ENCODE peak calls at places on chromosomes 13 and 19, in four cellular contexts. Y, Z, L and R are unnamed samples.

GRCh38 chr13:51806571-51806970 is 2.6 kb upstream of the DHRS12 start:
- DNase-seq in L (no peak), Y (no peak), Z (no peak), R (no peak)

GRCh38 chr13:76715621-76716020 is 170.6 kb downstream of the KCTD12 start:
- DNase-seq in L (no peak), Y (no peak), Z (no peak), R (no peak)

GRCh38 chr19:35207391-35207871 is 21.1 kb downstream of the FAM187B start:
- DNase-seq in Y (no peak), Z (no peak), L (no peak), R (no peak)

GRCh38 chr13:38223093-38223492 is 126.6 kb upstream of the UFM1 start:
- DNase-seq in Z (no peak), L (no peak), Y (no peak), R (no peak)

GRCh38 chr13:21458457-21458815 is 667 bp downstream of the ZDHHC20 start:
- DNase-seq in L (no peak), Z (peak), Y (peak), R (peak)

GRCh38 chr13:113442354-113442984 is 10.8 kb downstream of the ADPRHL1 start:
- DNase-seq in Z (no peak), L (peak), Y (no peak), R (no peak)

GRCh38 chr19:29529646-29530548 is 4.1 kb downstream of the VSTM2B start:
- DNase-seq in L (peak), Z (no peak), Y (no peak), R (no peak)

GRCh38 chr13:42967660-42968059 is 24.4 kb downstream of the EPSTI1 start:
- DNase-seq in Z (no peak), L (no peak), Y (no peak), R (no peak)

GRCh38 chr13:65787087-65787486 is 1443.0 kb downstream of the PCDH9 start:
- DNase-seq in Y (no peak), Z (no peak), L (no peak), R (no peak)

GRCh38 chr13:91308299-91308698 is 39.2 kb upstream of the MIR17HG start:
- DNase-seq in L (no peak), Z (no peak), Y (no peak), R (no peak)

GRCh38 chr19:5452594-5453565 is 2.3 kb upstream of the ZNRF4 start:
- DNase-seq in Z (no peak), L (no peak), Y (no peak), R (no peak)

GRCh38 chr19:50658438-50659317 is 9.4 kb downstream of the C19orf81 start:
- DNase-seq in L (no peak), Y (peak), Z (peak), R (peak)

GRCh38 chr13:35255241-35255640 is 221.2 kb downstream of the MAB21L1 start:
- DNase-seq in Y (no peak), Z (peak), L (no peak), R (no peak)

GRCh38 chr19:16234552-16235445 is 37.1 kb downstream of the AP1M1 start:
- DNase-seq in Z (no peak), Y (no peak), L (no peak), R (no peak)

GRCh38 chr19:4058696-4059492 is 7.8 kb downstream of the ZBTB7A start:
- DNase-seq in L (peak), Y (no peak), Z (peak), R (no peak)

GRCh38 chr19:17275441-17276175 is 6.1 kb upstream of the ANKLE1 start:
- DNase-seq in Y (no peak), L (no peak), Z (no peak), R (no peak)

GRCh38 chr19:3249408-3249807 is 24.9 kb downstream of the CELF5 start:
- DNase-seq in L (no peak), Y (no peak), Z (no peak), R (no peak)

GRCh38 chr13:113900646-113901045 is 36.8 kb upstream of the GAS6 start:
- DNase-seq in Z (no peak), Y (no peak), L (no peak), R (no peak)

GRCh38 chr19:10961073-10961762 is 388 bp downstream of the SMARCA4 start:
- DNase-seq in Z (peak), L (peak), Y (no peak), R (peak)

GRCh38 chr13:35557475-35557874 is 81.0 kb upstream of the MAB21L1 start:
- DNase-seq in Y (no peak), L (no peak), Z (no peak), R (no peak)

GRCh38 chr13:85009447-85009846 is 789.8 kb downstream of the SLITRK6 start:
- DNase-seq in Y (no peak), Z (no peak), L (no peak), R (no peak)

GRCh38 chr19:47109177-47109540 is 4.4 kb downstream of the ZC3H4 start:
- DNase-seq in L (no peak), Y (no peak), Z (no peak), R (no peak)

GRCh38 chr19:45526143-45526542 is 18.9 kb downstream of the VASP start:
- DNase-seq in Y (no peak), L (peak), Z (peak), R (peak)

GRCh38 chr19:7013678-7014077 is 7.6 kb downstream of the MBD3L2B start:
- DNase-seq in Z (no peak), Y (no peak), L (no peak), R (no peak)

GRCh38 chr13:37811441-37811840 is 58.1 kb downstream of the TRPC4 start:
- DNase-seq in Z (no peak), L (no peak), Y (no peak), R (no peak)

GRCh38 chr13:22744688-22745452 is 435.9 kb upstream of the SGCG start:
- DNase-seq in L (no peak), Y (no peak), Z (no peak), R (no peak)

GRCh38 chr19:10817291-10818038 is 18.5 kb downstream of the TMED1 start:
- DNase-seq in Z (no peak), Y (no peak), L (peak), R (no peak)

GRCh38 chr19:56917998-56918397 is 77.5 kb upstream of the PEG3 start:
- DNase-seq in L (no peak), Y (no peak), Z (no peak), R (no peak)

GRCh38 chr13:79869326-79869725 is 388.4 kb downstream of the NDFIP2 start:
- DNase-seq in Y (no peak), L (no peak), Z (peak), R (no peak)

GRCh38 chr13:102774596-102775375 is 1.2 kb upstream of the TEX30 start:
- DNase-seq in L (no peak), Z (no peak), Y (no peak), R (no peak)

GRCh38 chr13:99314640-99315176 is 7.5 kb upstream of the GPR183 start:
- DNase-seq in L (no peak), Y (no peak), Z (no peak), R (no peak)

GRCh38 chr13:69856331-69856730 is 251.3 kb upstream of the ATXN8OS start:
- DNase-seq in Y (no peak), L (no peak), Z (no peak), R (no peak)

GRCh38 chr19:31448221-31448657 is 99.0 kb upstream of the TSHZ3 start:
- DNase-seq in Y (no peak), L (peak), Z (no peak), R (no peak)
- TF ChIP-seq CTCF in Y (no peak), L (no peak), Z (no peak), R (no peak)

GRCh38 chr13:105311094-105311493 is 1224.4 kb downstream of the EFNB2 start:
- DNase-seq in Y (no peak), L (no peak), Z (no peak), R (no peak)
- TF ChIP-seq CTCF in Y (no peak), L (no peak), Z (no peak), R (no peak)

DNA sequence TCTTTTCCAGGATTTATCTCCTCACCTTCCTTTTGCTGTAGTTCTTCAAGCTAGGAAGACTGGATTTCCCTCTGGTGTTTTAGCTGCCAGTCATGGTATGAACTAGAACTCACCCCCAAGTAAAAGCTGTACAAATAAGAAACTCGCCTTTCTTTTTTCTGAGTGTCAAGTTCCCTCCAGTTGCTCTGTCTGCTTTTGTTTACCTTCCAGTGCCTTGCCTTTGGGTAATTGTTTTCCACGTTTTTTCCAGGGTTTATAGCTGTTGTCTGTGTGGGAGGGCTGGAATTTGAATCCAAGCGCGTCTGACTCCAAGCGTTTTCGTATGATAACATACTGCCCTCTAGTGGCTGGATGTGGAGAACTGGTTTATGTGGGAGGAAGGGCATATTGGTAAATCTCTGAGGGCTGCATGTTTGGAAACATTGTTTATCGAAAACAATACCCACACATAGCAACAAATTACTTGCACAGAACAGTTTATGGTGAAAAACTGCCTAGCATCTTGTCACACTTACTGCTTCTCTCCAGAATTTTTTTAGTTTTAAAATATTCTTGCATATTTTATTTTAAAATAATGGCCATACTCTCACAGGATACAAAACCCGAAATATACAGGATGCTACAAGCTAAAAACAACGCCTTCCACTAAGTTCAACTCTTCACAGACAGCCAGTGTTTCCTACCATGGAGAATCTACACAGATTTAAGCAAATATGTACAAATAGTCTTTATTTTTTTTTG is 19.2 kb downstream of the RCN3 start:
- DNase-seq in Z (peak), Y (peak), L (peak), R (peak)
- TF ChIP-seq CTCF in Z (peak), Y (peak), L (peak), R (peak)

DNA sequence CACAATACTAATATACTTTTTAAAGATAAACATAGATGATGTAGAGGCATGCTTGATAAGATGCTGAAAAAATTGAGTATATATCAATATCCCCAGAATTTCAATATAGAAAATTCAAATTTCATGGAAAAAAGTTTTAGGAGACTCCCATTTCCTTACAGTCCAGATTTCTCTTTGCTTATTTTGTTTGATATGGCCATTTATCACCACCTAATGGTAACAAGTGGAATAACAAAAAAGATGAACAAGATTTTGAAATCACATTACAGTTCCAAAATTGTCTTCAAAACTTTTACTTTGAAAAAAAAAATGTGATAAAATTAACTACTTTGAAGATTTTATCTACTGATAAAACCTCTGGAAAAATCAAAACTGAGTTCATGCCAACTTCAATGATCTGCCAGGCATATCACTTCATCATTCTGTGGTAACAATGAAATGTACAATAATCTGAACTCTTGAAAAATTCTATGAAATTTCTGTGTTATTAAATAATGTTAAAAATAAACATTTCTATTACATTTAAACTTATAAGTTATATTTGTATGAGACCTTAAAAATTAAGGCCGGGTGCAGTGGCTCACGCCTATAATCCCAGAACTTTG is 17.5 kb downstream of the MIPEP start:
- DNase-seq in Y (no peak), Z (no peak), L (no peak), R (no peak)
- TF ChIP-seq CTCF in Y (peak), Z (peak), L (no peak), R (peak)